ENCODE peak calls at places on chromosomes 5 and 9, in six cellular contexts. R is cardiac muscle cell, Q is right lobe of liver, F is GM23338, H is A549, S is upper lobe of right lung. W is an unnamed sample.

GRCh38 chr9:123121457-123121856 is 88.0 kb downstream of the GPR21 start:
- DNase-seq in H (no peak), S (no peak), F (no peak), R (no peak), Q (no peak), W (no peak)

GRCh38 chr9:135326633-135327152 is 152.9 kb upstream of the PPP1R26 start:
- DNase-seq in Q (peak), H (no peak), F (no peak), R (no peak), S (peak), W (no peak)

GRCh38 chr9:113343732-113344231 is 3.7 kb upstream of the WDR31 start:
- DNase-seq in R (peak), Q (peak), H (no peak), S (peak), F (no peak), W (peak)

GRCh38 chr5:10567181-10567591 is 3.3 kb downstream of the ANKRD33B start:
- DNase-seq in R (no peak), S (no peak), F (no peak), H (no peak), Q (no peak), W (peak)

GRCh38 chr9:124914753-124915405 is 26.0 kb downstream of the GOLGA1 start:
- DNase-seq in F (no peak), H (no peak), S (no peak), R (no peak), Q (no peak), W (no peak)

GRCh38 chr5:164563370-164563769 is 1058.0 kb downstream of the MAT2B start:
- DNase-seq in S (no peak), F (no peak), Q (no peak), R (no peak), H (no peak), W (no peak)

GRCh38 chr5:169663537-169663936 is 26.5 kb downstream of the DOCK2 start:
- DNase-seq in R (no peak), H (no peak), S (no peak), F (no peak), Q (no peak), W (no peak)

GRCh38 chr5:131795879-131796792 is 681 bp downstream of the FNIP1 start:
- DNase-seq in S (peak), Q (peak), R (peak), H (peak), F (peak), W (peak)

GRCh38 chr5:150235548-150235895 is 45.7 kb downstream of the SLC6A7 start:
- DNase-seq in S (no peak), Q (no peak), R (no peak), H (no peak), F (no peak), W (peak)

GRCh38 chr5:159469496-159470370 is 139.4 kb upstream of the IL12B start:
- DNase-seq in H (peak), Q (no peak), R (no peak), F (no peak), S (no peak), W (peak)

GRCh38 chr9:129408535-129409215 is 212.2 kb downstream of the C9orf50 start:
- DNase-seq in Q (no peak), S (no peak), H (no peak), F (no peak), R (no peak), W (peak)

GRCh38 chr5:164203581-164204225 is 698.3 kb downstream of the MAT2B start:
- DNase-seq in Q (no peak), R (peak), H (no peak), F (no peak), S (no peak), W (no peak)

GRCh38 chr9:123370526-123371227 is 14.7 kb downstream of the CRB2 start:
- DNase-seq in R (no peak), F (no peak), H (peak), S (no peak), Q (no peak), W (no peak)

GRCh38 chr5:139177809-139178581 is 20.2 kb downstream of the SIL1 start:
- DNase-seq in Q (peak), S (no peak), H (no peak), F (no peak), R (no peak), W (no peak)

GRCh38 chr5:80181618-80182211 is 74.1 kb downstream of the SERINC5 start:
- DNase-seq in S (peak), Q (peak), H (peak), R (peak), F (no peak), W (no peak)

GRCh38 chr5:86152988-86153560 is 464.7 kb upstream of the COX7C start:
- DNase-seq in R (no peak), H (no peak), Q (no peak), F (no peak), S (no peak), W (no peak)

GRCh38 chr5:114325552-114325951 is 36.3 kb upstream of the KCNN2 start:
- DNase-seq in H (no peak), S (no peak), F (no peak), Q (no peak), R (peak), W (peak)

GRCh38 chr9:109251080-109251775 is 69.6 kb downstream of the EPB41L4B start:
- DNase-seq in Q (peak), R (peak), S (peak), F (no peak), H (peak), W (no peak)

GRCh38 chr5:153965102-153965645 is 73.5 kb downstream of the FAM114A2 start:
- DNase-seq in R (peak), F (peak), Q (no peak), S (no peak), H (peak), W (peak)

GRCh38 chr9:86843182-86843581 is 104.1 kb downstream of the GAS1 start:
- DNase-seq in H (no peak), S (no peak), F (no peak), R (peak), Q (no peak), W (no peak)
- H3K4me3 ChIP-seq in H (no peak), S (no peak), F (no peak), R (no peak), Q (no peak), W (no peak)

GRCh38 chr5:177496111-177497010 is 1.0 kb downstream of the PDLIM7 start:
- DNase-seq in H (peak), F (peak), S (peak), R (peak), Q (no peak), W (peak)

GRCh38 chr5:177497011-177497296 is 450 bp downstream of the PDLIM7 start:
- DNase-seq in S (no peak), Q (no peak), R (no peak), H (no peak), F (no peak), W (no peak)

GRCh38 chr5:177498013-177498847 is 826 bp upstream of the PDLIM7 start:
- DNase-seq in R (no peak), H (no peak), Q (no peak), F (peak), S (peak), W (no peak)

GRCh38 chr5:177495243-177496060 is 2.0 kb downstream of the PDLIM7 start:
- DNase-seq in H (peak), R (peak), Q (no peak), F (peak), S (peak), W (peak)

DNA sequence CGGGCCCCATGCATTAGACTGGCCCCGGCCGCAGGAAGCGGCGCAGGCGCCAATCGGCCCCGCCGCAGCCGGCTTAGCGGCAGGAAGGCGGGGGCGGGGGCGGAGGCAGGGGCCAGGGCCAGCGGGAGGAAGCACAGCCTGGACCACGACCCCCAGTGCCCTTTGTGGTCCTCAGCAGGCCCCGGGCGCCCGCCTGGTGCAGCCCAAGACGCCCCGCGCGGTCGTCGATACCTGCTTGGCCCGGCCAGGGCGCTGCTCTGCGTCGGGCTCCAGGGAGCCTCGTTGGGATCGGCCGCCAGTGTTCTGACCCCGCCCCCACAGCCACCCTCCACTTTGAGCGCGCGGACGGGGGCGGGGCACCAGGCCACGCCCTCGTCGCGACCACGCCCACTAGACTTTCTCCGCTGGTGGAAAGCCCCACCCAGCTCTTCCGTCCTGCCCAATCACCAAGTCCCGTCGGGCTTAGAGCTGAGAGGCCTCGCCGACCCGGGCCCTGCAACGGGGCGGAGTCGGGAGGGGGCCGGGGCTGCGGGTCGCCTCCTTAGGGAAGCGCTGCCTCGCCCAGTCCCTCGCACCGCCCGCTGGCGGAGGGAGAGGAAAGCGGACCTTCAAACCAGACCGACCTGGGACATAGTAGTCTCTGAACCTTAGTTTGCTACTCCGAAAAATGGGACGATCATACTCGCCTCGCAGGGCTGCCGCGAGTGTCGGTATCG is at the start of gene PDLIM7:
- DNase-seq in R (peak), H (peak), S (peak), F (peak), Q (peak), W (peak)
- TF ChIP-seq CTCF in R (peak), H (no peak), S (peak), F (no peak), Q (peak), W (no peak)

DNA sequence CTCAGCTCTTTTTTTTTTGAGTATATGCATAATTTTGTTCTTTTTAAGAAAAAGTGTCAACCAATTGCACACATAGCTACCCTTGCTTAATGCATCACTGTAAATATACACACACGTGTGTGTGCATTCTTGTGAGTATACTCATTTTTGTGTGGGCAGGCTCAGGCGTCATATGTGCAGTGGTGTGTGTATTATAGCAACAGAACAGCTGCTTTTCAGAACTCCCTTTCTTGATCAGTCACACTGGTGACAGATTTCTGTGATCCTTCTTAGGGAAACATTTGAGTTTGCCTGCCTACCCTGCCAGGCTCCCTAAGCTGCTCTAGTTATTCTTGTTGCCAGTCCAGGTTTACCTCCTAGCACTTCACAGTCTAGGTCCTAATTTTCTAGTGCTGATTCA is 287.0 kb upstream of the SEMA6A start:
- DNase-seq in R (no peak), F (no peak), H (no peak), S (no peak), Q (no peak), W (no peak)
- H3K27ac ChIP-seq in R (no peak), F (no peak), H (no peak), S (no peak), Q (no peak), W (no peak)

GRCh38 chr5:61277190-61277589 is 54.9 kb upstream of the ZSWIM6 start:
- DNase-seq in H (peak), R (peak), Q (no peak), S (no peak), F (peak), W (no peak)
- H3K4me3 ChIP-seq in H (no peak), R (no peak), Q (no peak), S (peak), F (no peak), W (no peak)

DNA sequence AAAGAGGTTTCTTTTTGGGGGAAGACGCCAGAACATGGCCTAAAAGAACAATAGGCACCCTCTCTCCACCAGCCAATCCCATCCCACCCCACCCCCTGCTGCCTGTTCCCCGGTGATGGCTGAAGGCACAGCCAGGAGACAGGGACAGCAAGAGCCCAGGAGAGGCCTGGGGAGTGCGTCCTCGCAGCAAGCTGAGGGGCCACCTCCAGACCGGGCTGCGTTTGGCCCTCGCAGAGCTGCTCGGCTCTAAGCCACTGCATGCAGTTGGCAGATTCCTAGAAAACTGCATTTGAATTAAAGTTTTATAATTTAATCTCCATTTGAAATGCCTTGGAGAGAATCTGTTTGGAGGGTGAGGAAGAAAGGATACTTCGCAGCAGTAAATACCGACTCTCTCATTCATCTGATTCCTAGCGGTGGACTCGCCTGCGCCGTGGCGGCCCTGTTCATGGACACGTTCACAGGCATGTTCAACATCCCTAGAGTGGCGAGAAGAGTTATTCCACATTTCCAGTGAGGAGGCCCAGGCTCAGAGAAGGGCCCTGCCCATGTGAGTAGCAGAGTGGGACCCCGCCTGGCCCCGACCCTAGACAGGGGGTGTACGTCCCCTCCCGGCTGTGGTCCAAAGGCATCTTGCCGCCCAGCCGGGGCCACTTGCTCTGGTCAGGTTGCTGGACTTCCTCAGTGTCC is 55.8 kb downstream of the TSPAN17 start:
- DNase-seq in Q (no peak), S (no peak), H (no peak), R (no peak), F (no peak), W (no peak)
- TF ChIP-seq CTCF in Q (no peak), S (no peak), H (no peak), R (no peak), F (no peak), W (no peak)

GRCh38 chr5:60992871-60993270 is 47.9 kb downstream of the NDUFAF2 start:
- DNase-seq in F (no peak), S (no peak), H (no peak), R (no peak), Q (no peak), W (no peak)
- H3K27ac ChIP-seq in F (no peak), S (no peak), H (no peak), R (no peak), Q (no peak), W (no peak)

GRCh38 chr5:141269195-141269594 is 24.0 kb downstream of the PCDHB15 start:
- DNase-seq in Q (no peak), R (no peak), H (no peak), S (no peak), F (no peak), W (no peak)
- H3K4me3 ChIP-seq in Q (no peak), R (no peak), H (no peak), S (no peak), F (no peak), W (no peak)

DNA sequence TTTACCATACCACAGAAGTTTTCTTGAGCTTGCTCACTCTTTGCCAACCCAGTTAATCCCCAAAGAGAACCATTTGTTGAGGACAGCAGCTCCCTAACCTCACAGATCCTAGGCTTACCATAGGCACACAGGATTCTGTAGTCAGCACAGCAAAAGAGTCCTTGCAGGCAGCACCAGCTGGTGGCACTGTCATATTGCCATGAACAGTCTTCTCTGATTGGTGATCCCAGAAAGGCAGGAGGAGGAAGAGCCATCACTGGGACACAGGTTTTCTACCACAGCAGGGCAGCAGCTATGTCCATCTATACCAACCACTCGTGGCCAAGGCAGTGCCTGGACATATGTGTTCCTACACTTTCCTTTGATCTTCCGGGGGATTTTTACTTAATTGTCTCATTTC is 297.1 kb upstream of the CD180 start:
- DNase-seq in S (no peak), F (peak), H (peak), Q (peak), R (peak), W (peak)
- TF ChIP-seq CTCF in S (peak), F (peak), H (no peak), Q (peak), R (peak), W (peak)

W was measured in WERI-Rb-1.